ENCODE peak calls at places on chromosomes 13 and 19, in seven cellular contexts. One of them, this sample, is unnamed.

GRCh38 chr13:99359493-99359892 is 52.3 kb upstream of the GPR183 start:
- DNase-seq in IMR-90: no peak
- DNase-seq in H9: no peak
- DNase-seq in trophoblast cell: no peak
- DNase-seq in neuronal stem cell: no peak
- DNase-seq in mesendoderm: no peak
- DNase-seq in mesenchymal stem cell: no peak
- DNase-seq in this sample: peak; percentile 39

GRCh38 chr13:92175330-92175729 is 776.9 kb downstream of the GPC5 start:
- DNase-seq in mesenchymal stem cell: peak; percentile 79
- DNase-seq in mesendoderm: peak; percentile 44
- DNase-seq in neuronal stem cell: peak; percentile 14
- DNase-seq in H9: peak; percentile 34
- DNase-seq in IMR-90: peak; percentile 62
- DNase-seq in trophoblast cell: no peak
- DNase-seq in this sample: no peak

GRCh38 chr13:30681489-30682242 is 53.7 kb upstream of the ALOX5AP start:
- DNase-seq in IMR-90: peak; percentile 80
- DNase-seq in H9: no peak
- DNase-seq in mesendoderm: no peak
- DNase-seq in neuronal stem cell: no peak
- DNase-seq in trophoblast cell: no peak
- DNase-seq in mesenchymal stem cell: peak; percentile 92
- DNase-seq in this sample: no peak

GRCh38 chr13:46962286-46962941 is 65.6 kb upstream of the HTR2A start:
- DNase-seq in mesenchymal stem cell: peak; percentile 41
- DNase-seq in IMR-90: peak; percentile 73
- DNase-seq in H9: no peak
- DNase-seq in neuronal stem cell: no peak
- DNase-seq in mesendoderm: peak; percentile 45
- DNase-seq in trophoblast cell: no peak
- DNase-seq in this sample: no peak

GRCh38 chr13:98941118-98941517 is 36.7 kb downstream of the DOCK9 start:
- DNase-seq in trophoblast cell: no peak
- DNase-seq in neuronal stem cell: no peak
- DNase-seq in H9: no peak
- DNase-seq in mesendoderm: no peak
- DNase-seq in mesenchymal stem cell: no peak
- DNase-seq in IMR-90: no peak
- DNase-seq in this sample: no peak

GRCh38 chr19:58336820-58337219 is 10.0 kb downstream of the ZSCAN22 start:
- DNase-seq in IMR-90: no peak
- DNase-seq in mesenchymal stem cell: no peak
- DNase-seq in neuronal stem cell: no peak
- DNase-seq in mesendoderm: no peak
- DNase-seq in H9: no peak
- DNase-seq in trophoblast cell: no peak
- DNase-seq in this sample: no peak

GRCh38 chr19:49434907-49435577 is 6.3 kb downstream of the SLC17A7 start:
- DNase-seq in trophoblast cell: no peak
- DNase-seq in IMR-90: no peak
- DNase-seq in H9: no peak
- DNase-seq in neuronal stem cell: no peak
- DNase-seq in mesenchymal stem cell: no peak
- DNase-seq in mesendoderm: no peak
- DNase-seq in this sample: no peak

GRCh38 chr19:47539747-47540311 is 25.0 kb upstream of the NAPA start:
- DNase-seq in IMR-90: no peak
- DNase-seq in neuronal stem cell: no peak
- DNase-seq in mesenchymal stem cell: no peak
- DNase-seq in trophoblast cell: no peak
- DNase-seq in H9: no peak
- DNase-seq in mesendoderm: no peak
- DNase-seq in this sample: no peak

GRCh38 chr13:111045170-111045569 is 69.9 kb upstream of the ARHGEF7 start:
- DNase-seq in H9: no peak
- DNase-seq in mesendoderm: no peak
- DNase-seq in neuronal stem cell: no peak
- DNase-seq in mesenchymal stem cell: no peak
- DNase-seq in trophoblast cell: no peak
- DNase-seq in IMR-90: no peak
- DNase-seq in this sample: no peak

GRCh38 chr19:1155352-1156304 is 18.4 kb downstream of the SBNO2 start:
- DNase-seq in H9: no peak
- DNase-seq in neuronal stem cell: no peak
- DNase-seq in mesenchymal stem cell: no peak
- DNase-seq in trophoblast cell: peak; percentile 50
- DNase-seq in mesendoderm: no peak
- DNase-seq in IMR-90: no peak
- DNase-seq in this sample: no peak

GRCh38 chr13:33321686-33322473 is 36.3 kb upstream of the STARD13 start:
- DNase-seq in mesenchymal stem cell: peak; percentile 26
- DNase-seq in neuronal stem cell: no peak
- DNase-seq in H9: no peak
- DNase-seq in trophoblast cell: peak; percentile 63
- DNase-seq in IMR-90: peak; percentile 21
- DNase-seq in mesendoderm: no peak
- DNase-seq in this sample: no peak

GRCh38 chr19:13398780-13399726 is 107.2 kb downstream of the CACNA1A start:
- DNase-seq in mesenchymal stem cell: peak; percentile 37
- DNase-seq in mesendoderm: no peak
- DNase-seq in trophoblast cell: no peak
- DNase-seq in IMR-90: peak; percentile 93
- DNase-seq in neuronal stem cell: no peak
- DNase-seq in H9: no peak
- DNase-seq in this sample: no peak
- H2BK5ac ChIP-seq in mesenchymal stem cell: peak overlapping the region; percentile 4
- H2BK5ac ChIP-seq in mesendoderm: no peak overlapping the region
- H2BK5ac ChIP-seq in trophoblast cell: no peak overlapping the region
- H2BK5ac ChIP-seq in IMR-90: peak overlapping the region; percentile 86
- H2BK5ac ChIP-seq in neuronal stem cell: no peak overlapping the region
- H2BK5ac ChIP-seq in H9: no peak overlapping the region
- H2BK5ac ChIP-seq in this sample: peak overlapping the region; percentile 22

GRCh38 chr19:5341448-5341820 is 822 bp upstream of the PTPRS start:
- DNase-seq in neuronal stem cell: no peak
- DNase-seq in trophoblast cell: peak; percentile 79
- DNase-seq in H9: no peak
- DNase-seq in IMR-90: no peak
- DNase-seq in mesenchymal stem cell: no peak
- DNase-seq in mesendoderm: no peak
- DNase-seq in this sample: no peak

GRCh38 chr19:5339470-5339949 is 1.1 kb downstream of the PTPRS start:
- DNase-seq in trophoblast cell: no peak
- DNase-seq in neuronal stem cell: no peak
- DNase-seq in mesenchymal stem cell: no peak
- DNase-seq in IMR-90: no peak
- DNase-seq in mesendoderm: no peak
- DNase-seq in H9: no peak
- DNase-seq in this sample: no peak

GRCh38 chr19:5341981-5342380 is 1.4 kb upstream of the PTPRS start:
- DNase-seq in trophoblast cell: peak; percentile 30
- DNase-seq in neuronal stem cell: no peak
- DNase-seq in mesendoderm: no peak
- DNase-seq in IMR-90: no peak
- DNase-seq in H9: no peak
- DNase-seq in mesenchymal stem cell: no peak
- DNase-seq in this sample: no peak

GRCh38 chr19:5339950-5340636 is 519 bp downstream of the PTPRS start:
- DNase-seq in neuronal stem cell: peak; percentile 65
- DNase-seq in IMR-90: no peak
- DNase-seq in mesenchymal stem cell: no peak
- DNase-seq in mesendoderm: no peak
- DNase-seq in H9: no peak
- DNase-seq in trophoblast cell: peak; percentile 40
- DNase-seq in this sample: no peak

DNA sequence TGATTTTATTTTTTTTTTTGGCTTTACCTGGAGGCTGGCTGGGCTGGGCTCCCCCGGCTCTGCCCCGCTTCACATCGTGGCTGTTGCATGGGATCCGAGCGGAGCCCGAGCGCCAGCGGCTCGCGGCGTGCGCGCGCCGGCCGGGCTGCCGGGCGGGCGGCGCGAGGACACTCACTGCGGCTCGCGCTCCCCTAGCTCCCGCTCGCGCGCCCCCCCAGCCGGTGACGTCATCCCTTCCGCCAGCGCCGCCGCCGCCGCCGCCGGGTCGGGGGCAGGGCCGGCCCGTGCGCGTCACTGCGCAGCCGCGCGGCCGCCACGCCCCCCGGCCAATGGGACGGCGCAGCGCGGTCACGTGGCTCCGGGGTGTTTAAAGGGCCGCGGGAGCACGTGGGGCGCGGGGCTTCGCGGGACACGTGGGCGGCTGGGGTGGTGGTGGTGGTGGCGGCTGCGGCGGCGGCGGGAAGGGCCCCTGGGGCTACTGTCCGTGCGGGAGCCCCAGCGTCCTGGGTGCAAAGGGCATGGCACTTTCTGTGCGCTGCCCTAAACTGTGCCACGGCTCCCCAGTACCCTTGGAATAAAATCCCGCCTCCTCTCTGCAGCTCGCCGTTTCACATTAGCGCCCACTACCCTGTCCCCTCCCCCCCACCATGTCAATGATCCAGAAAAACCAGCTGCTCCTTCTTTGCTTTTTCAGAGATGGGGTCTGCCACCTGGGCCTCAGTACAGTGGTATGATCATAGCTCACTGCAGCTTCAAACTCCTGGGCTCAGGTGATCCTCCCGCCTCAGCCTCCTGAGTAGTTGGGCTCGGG is at the start of gene PTPRS:
- DNase-seq in trophoblast cell: peak; percentile 92
- DNase-seq in IMR-90: peak; percentile 74
- DNase-seq in mesendoderm: peak; percentile 91
- DNase-seq in mesenchymal stem cell: peak; percentile 75
- DNase-seq in H9: peak; percentile 88
- DNase-seq in neuronal stem cell: peak; percentile 84
- DNase-seq in this sample: peak; percentile 33
- H2BK5ac ChIP-seq in trophoblast cell: no peak within 1 kb of the TSS
- H2BK5ac ChIP-seq in IMR-90: no peak within 1 kb of the TSS
- H2BK5ac ChIP-seq in mesendoderm: no peak within 1 kb of the TSS
- H2BK5ac ChIP-seq in mesenchymal stem cell: no peak within 1 kb of the TSS
- H2BK5ac ChIP-seq in H9: no peak within 1 kb of the TSS
- H2BK5ac ChIP-seq in neuronal stem cell: peak within 1 kb of the TSS; percentile 90
- H2BK5ac ChIP-seq in this sample: peak within 1 kb of the TSS; percentile 12

GRCh38 chr13:75296651-75297050 is 185.3 kb downstream of the TBC1D4 start:
- DNase-seq in neuronal stem cell: no peak
- DNase-seq in trophoblast cell: peak; percentile 29
- DNase-seq in H9: no peak
- DNase-seq in IMR-90: no peak
- DNase-seq in mesendoderm: peak; percentile 35
- DNase-seq in mesenchymal stem cell: no peak
- DNase-seq in this sample: no peak

GRCh38 chr13:75299206-75299605 is 182.8 kb downstream of the TBC1D4 start:
- DNase-seq in neuronal stem cell: peak; percentile 27
- DNase-seq in mesenchymal stem cell: no peak
- DNase-seq in trophoblast cell: no peak
- DNase-seq in H9: no peak
- DNase-seq in IMR-90: no peak
- DNase-seq in mesendoderm: peak; percentile 82
- DNase-seq in this sample: no peak

DNA sequence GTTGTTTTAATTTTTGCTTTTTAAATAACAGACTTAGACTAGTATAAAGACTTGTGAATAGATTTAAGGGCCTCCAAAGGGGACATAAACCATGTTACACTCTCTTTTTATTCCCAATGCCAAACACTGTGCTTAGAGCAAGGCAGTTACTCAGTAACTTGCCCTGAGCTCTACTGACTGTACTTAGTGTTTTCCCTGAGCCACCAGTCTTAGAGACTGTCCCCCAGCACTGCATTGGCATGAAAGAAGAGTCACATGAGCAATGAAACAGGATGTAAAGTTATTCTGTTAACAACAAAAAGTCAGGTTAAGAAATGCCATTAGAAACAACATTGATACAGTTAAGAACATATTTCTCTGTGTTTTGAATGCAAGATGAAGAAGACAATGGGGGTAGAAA is 187.9 kb downstream of the TBC1D4 start:
- DNase-seq in trophoblast cell: no peak
- DNase-seq in H9: no peak
- DNase-seq in mesenchymal stem cell: no peak
- DNase-seq in IMR-90: no peak
- DNase-seq in mesendoderm: no peak
- DNase-seq in neuronal stem cell: no peak
- DNase-seq in this sample: no peak
- H2BK5ac ChIP-seq in trophoblast cell: no peak overlapping the region
- H2BK5ac ChIP-seq in H9: no peak overlapping the region
- H2BK5ac ChIP-seq in mesenchymal stem cell: no peak overlapping the region
- H2BK5ac ChIP-seq in IMR-90: no peak overlapping the region
- H2BK5ac ChIP-seq in mesendoderm: no peak overlapping the region
- H2BK5ac ChIP-seq in neuronal stem cell: no peak overlapping the region
- H2BK5ac ChIP-seq in this sample: no peak overlapping the region

DNA sequence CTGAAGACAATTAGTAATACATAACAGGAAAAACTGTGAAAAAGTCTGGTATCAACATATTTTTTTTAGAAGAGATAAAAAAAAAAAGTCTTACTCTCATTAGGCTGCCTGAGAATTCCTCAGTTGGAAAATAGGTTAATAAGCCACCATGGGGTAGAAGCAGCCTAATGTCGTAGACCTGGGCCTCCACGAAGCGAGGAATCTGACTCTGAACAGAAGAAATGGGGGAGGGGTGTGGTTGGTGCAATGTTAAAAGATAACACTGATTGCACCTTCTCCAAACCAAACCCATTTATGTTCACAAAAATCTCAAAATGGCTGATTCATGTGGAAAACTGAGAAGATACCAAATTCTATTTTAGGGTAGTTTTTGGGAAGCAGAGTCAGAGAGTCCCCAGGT is 62.4 kb downstream of the MPHOSPH8 start:
- DNase-seq in trophoblast cell: no peak
- DNase-seq in mesenchymal stem cell: no peak
- DNase-seq in mesendoderm: peak; percentile 63
- DNase-seq in neuronal stem cell: no peak
- DNase-seq in IMR-90: no peak
- DNase-seq in H9: no peak
- DNase-seq in this sample: no peak
- H2BK5ac ChIP-seq in trophoblast cell: no peak overlapping the region
- H2BK5ac ChIP-seq in mesenchymal stem cell: no peak overlapping the region
- H2BK5ac ChIP-seq in mesendoderm: no peak overlapping the region
- H2BK5ac ChIP-seq in neuronal stem cell: no peak overlapping the region
- H2BK5ac ChIP-seq in IMR-90: no peak overlapping the region
- H2BK5ac ChIP-seq in H9: no peak overlapping the region
- H2BK5ac ChIP-seq in this sample: no peak overlapping the region

GRCh38 chr13:113491418-113491883 is 940 bp upstream of the DCUN1D2 start:
- DNase-seq in neuronal stem cell: peak; percentile 21
- DNase-seq in mesendoderm: peak; percentile 54
- DNase-seq in mesenchymal stem cell: peak; percentile 54
- DNase-seq in H9: no peak
- DNase-seq in trophoblast cell: peak; percentile 42
- DNase-seq in IMR-90: peak; percentile 14
- DNase-seq in this sample: no peak

GRCh38 chr13:113488283-113488682 is 2.2 kb downstream of the DCUN1D2 start:
- DNase-seq in mesendoderm: no peak
- DNase-seq in mesenchymal stem cell: no peak
- DNase-seq in IMR-90: no peak
- DNase-seq in trophoblast cell: no peak
- DNase-seq in neuronal stem cell: no peak
- DNase-seq in H9: no peak
- DNase-seq in this sample: no peak

GRCh38 chr13:113490496-113491417 is at the start of gene DCUN1D2:
- DNase-seq in H9: peak; percentile 89
- DNase-seq in mesendoderm: peak; percentile 95
- DNase-seq in trophoblast cell: peak; percentile 96
- DNase-seq in neuronal stem cell: peak; percentile 89
- DNase-seq in mesenchymal stem cell: peak; percentile 94
- DNase-seq in IMR-90: peak; percentile 96
- DNase-seq in this sample: peak; percentile 65

GRCh38 chr13:113489171-113489548 is 1.4 kb downstream of the DCUN1D2 start:
- DNase-seq in mesenchymal stem cell: no peak
- DNase-seq in neuronal stem cell: peak; percentile 17
- DNase-seq in trophoblast cell: peak; percentile 55
- DNase-seq in H9: peak; percentile 76
- DNase-seq in IMR-90: no peak
- DNase-seq in mesendoderm: peak; percentile 74
- DNase-seq in this sample: no peak

GRCh38 chr13:113489549-113490495 is 689 bp downstream of the DCUN1D2 start:
- DNase-seq in trophoblast cell: peak; percentile 57
- DNase-seq in neuronal stem cell: peak; percentile 17
- DNase-seq in mesenchymal stem cell: peak; percentile 66
- DNase-seq in IMR-90: peak; percentile 41
- DNase-seq in H9: no peak
- DNase-seq in mesendoderm: peak; percentile 49
- DNase-seq in this sample: no peak
- H2BK5ac ChIP-seq in trophoblast cell: peak overlapping the region; percentile 74
- H2BK5ac ChIP-seq in neuronal stem cell: no peak overlapping the region
- H2BK5ac ChIP-seq in mesenchymal stem cell: peak overlapping the region; percentile 63
- H2BK5ac ChIP-seq in IMR-90: peak overlapping the region; percentile 52
- H2BK5ac ChIP-seq in H9: no peak overlapping the region
- H2BK5ac ChIP-seq in mesendoderm: no peak overlapping the region
- H2BK5ac ChIP-seq in this sample: peak overlapping the region; percentile 16

This sample was measured in H1.